ENCODE peak calls at places on chromosomes 16 and 17, in nine cellular contexts. One of them, this sample, is unnamed.

GRCh38 chr16:83714286-83714685 is 93.5 kb upstream of the HSBP1 start:
- DNase-seq in choroid plexus epithelial cell: no peak
- DNase-seq in CD4-positive, CD25-positive, alpha-beta regulatory T cell: no peak
- DNase-seq in T-cell: no peak
- DNase-seq in transverse colon: no peak
- DNase-seq in CD8-positive, alpha-beta memory T cell: no peak
- DNase-seq in HEK293T: no peak
- DNase-seq in tibial artery: no peak
- DNase-seq in cardiac fibroblast: no peak
- DNase-seq in this sample: no peak

GRCh38 chr16:26214694-26215093 is 522.9 kb downstream of the HS3ST4 start:
- DNase-seq in choroid plexus epithelial cell: no peak
- DNase-seq in CD4-positive, CD25-positive, alpha-beta regulatory T cell: no peak
- DNase-seq in T-cell: no peak
- DNase-seq in transverse colon: no peak
- DNase-seq in CD8-positive, alpha-beta memory T cell: no peak
- DNase-seq in HEK293T: no peak
- DNase-seq in tibial artery: no peak
- DNase-seq in cardiac fibroblast: no peak
- DNase-seq in this sample: no peak

GRCh38 chr16:10895053-10895946 is 18.3 kb downstream of the CIITA start:
- DNase-seq in choroid plexus epithelial cell: peak; percentile 41
- DNase-seq in CD4-positive, CD25-positive, alpha-beta regulatory T cell: no peak
- DNase-seq in T-cell: no peak
- DNase-seq in transverse colon: peak; percentile 33
- DNase-seq in CD8-positive, alpha-beta memory T cell: no peak
- DNase-seq in HEK293T: peak; percentile 64
- DNase-seq in tibial artery: no peak
- DNase-seq in cardiac fibroblast: peak; percentile 28
- DNase-seq in this sample: no peak

GRCh38 chr17:82384730-82385429 is 13.3 kb downstream of the UTS2R start:
- DNase-seq in choroid plexus epithelial cell: no peak
- DNase-seq in CD4-positive, CD25-positive, alpha-beta regulatory T cell: no peak
- DNase-seq in T-cell: no peak
- DNase-seq in transverse colon: peak; percentile 50
- DNase-seq in CD8-positive, alpha-beta memory T cell: no peak
- DNase-seq in HEK293T: no peak
- DNase-seq in tibial artery: peak; percentile 65
- DNase-seq in cardiac fibroblast: peak; percentile 27
- DNase-seq in this sample: no peak

GRCh38 chr16:90020260-90020837 is 1.1 kb upstream of the DBNDD1 start:
- DNase-seq in choroid plexus epithelial cell: peak; percentile 26
- DNase-seq in CD4-positive, CD25-positive, alpha-beta regulatory T cell: no peak
- DNase-seq in T-cell: no peak
- DNase-seq in transverse colon: no peak
- DNase-seq in CD8-positive, alpha-beta memory T cell: no peak
- DNase-seq in HEK293T: no peak
- DNase-seq in tibial artery: no peak
- DNase-seq in cardiac fibroblast: no peak
- DNase-seq in this sample: no peak

GRCh38 chr17:73359987-73360410 is 48.2 kb upstream of the CDC42EP4 start:
- DNase-seq in choroid plexus epithelial cell: no peak
- DNase-seq in CD4-positive, CD25-positive, alpha-beta regulatory T cell: no peak
- DNase-seq in T-cell: no peak
- DNase-seq in transverse colon: peak; percentile 77
- DNase-seq in CD8-positive, alpha-beta memory T cell: no peak
- DNase-seq in HEK293T: no peak
- DNase-seq in tibial artery: no peak
- DNase-seq in cardiac fibroblast: no peak
- DNase-seq in this sample: no peak

GRCh38 chr17:68821860-68822693 is 133.1 kb downstream of the ABCA8 start:
- DNase-seq in choroid plexus epithelial cell: peak; percentile 94
- DNase-seq in CD4-positive, CD25-positive, alpha-beta regulatory T cell: no peak
- DNase-seq in T-cell: no peak
- DNase-seq in transverse colon: no peak
- DNase-seq in CD8-positive, alpha-beta memory T cell: no peak
- DNase-seq in HEK293T: no peak
- DNase-seq in tibial artery: no peak
- DNase-seq in cardiac fibroblast: peak; percentile 90
- DNase-seq in this sample: peak; percentile 64

GRCh38 chr16:84819644-84820304 is at the start of gene CRISPLD2:
- DNase-seq in choroid plexus epithelial cell: peak; percentile 90
- DNase-seq in CD4-positive, CD25-positive, alpha-beta regulatory T cell: peak; percentile 62
- DNase-seq in T-cell: peak; percentile 90
- DNase-seq in transverse colon: peak; percentile 90
- DNase-seq in CD8-positive, alpha-beta memory T cell: peak; percentile 75
- DNase-seq in HEK293T: peak; percentile 97
- DNase-seq in tibial artery: peak; percentile 92
- DNase-seq in cardiac fibroblast: peak; percentile 82
- DNase-seq in this sample: no peak

GRCh38 chr16:23362460-23363317 is 60.6 kb downstream of the SCNN1B start:
- DNase-seq in choroid plexus epithelial cell: no peak
- DNase-seq in CD4-positive, CD25-positive, alpha-beta regulatory T cell: no peak
- DNase-seq in T-cell: no peak
- DNase-seq in transverse colon: peak; percentile 94
- DNase-seq in CD8-positive, alpha-beta memory T cell: no peak
- DNase-seq in HEK293T: no peak
- DNase-seq in tibial artery: no peak
- DNase-seq in cardiac fibroblast: no peak
- DNase-seq in this sample: no peak

GRCh38 chr16:1667271-1667670 is 10.8 kb upstream of the JPT2 start:
- DNase-seq in choroid plexus epithelial cell: no peak
- DNase-seq in CD4-positive, CD25-positive, alpha-beta regulatory T cell: no peak
- DNase-seq in T-cell: no peak
- DNase-seq in transverse colon: no peak
- DNase-seq in CD8-positive, alpha-beta memory T cell: no peak
- DNase-seq in HEK293T: no peak
- DNase-seq in tibial artery: no peak
- DNase-seq in cardiac fibroblast: no peak
- DNase-seq in this sample: no peak

GRCh38 chr17:66652840-66653507 is 181.9 kb upstream of the CACNG5 start:
- DNase-seq in choroid plexus epithelial cell: peak; percentile 51
- DNase-seq in CD4-positive, CD25-positive, alpha-beta regulatory T cell: no peak
- DNase-seq in T-cell: no peak
- DNase-seq in transverse colon: no peak
- DNase-seq in CD8-positive, alpha-beta memory T cell: no peak
- DNase-seq in HEK293T: no peak
- DNase-seq in tibial artery: no peak
- DNase-seq in cardiac fibroblast: peak; percentile 70
- DNase-seq in this sample: no peak

This sample was measured in GM04503.